ENCODE peak calls at places on chromosomes 2 and 18, in seven cellular contexts. K, H, A, Q, X, Z and N are unnamed samples.
A peak's percentile ranks its signal among the peaks of the same experiment; 100 is the strongest.

GRCh38 chr18:7953085-7953958 is 386.2 kb downstream of the PTPRM start:
- DNase-seq in K (no peak), H (no peak), A (no peak), Q (no peak), X (no peak), Z (no peak), N (no peak)

GRCh38 chr2:73020306-73020656 is 51.2 kb downstream of the SFXN5 start:
- DNase-seq in K (no peak), H (no peak), A (no peak), Q (no peak), X (no peak), Z (no peak), N (no peak)

GRCh38 chr2:168796090-168796577 is 6.3 kb upstream of the NOSTRIN start:
- DNase-seq in K (no peak), H (no peak), A (no peak), Q (no peak), X (no peak), Z (no peak), N (no peak)

GRCh38 chr2:25068193-25068592 is 26.3 kb downstream of the EFR3B start:
- DNase-seq in K (no peak), H (no peak), A (no peak), Q (no peak), X (no peak), Z (no peak), N (no peak)

GRCh38 chr2:204505946-204506345 is 39.3 kb upstream of the PARD3B start:
- DNase-seq in K (no peak), H (no peak), A (no peak), Q (peak; percentile 92), X (no peak), Z (no peak), N (no peak)

GRCh38 chr2:212177724-212178123 is 360.9 kb downstream of the ERBB4 start:
- DNase-seq in K (no peak), H (no peak), A (no peak), Q (peak; percentile 19), X (no peak), Z (peak; percentile 6), N (peak; percentile 7)

GRCh38 chr2:38284971-38285370 is 92.1 kb downstream of the ATL2 start:
- DNase-seq in K (no peak), H (no peak), A (no peak), Q (no peak), X (no peak), Z (no peak), N (no peak)

GRCh38 chr2:56589820-56590219 is 406.0 kb downstream of the CCDC85A start:
- DNase-seq in K (no peak), H (no peak), A (no peak), Q (no peak), X (no peak), Z (no peak), N (no peak)

GRCh38 chr18:33584845-33585775 is 7.1 kb downstream of the ASXL3 start:
- DNase-seq in K (no peak), H (no peak), A (no peak), Q (no peak), X (no peak), Z (no peak), N (no peak)

GRCh38 chr2:207515671-207516070 is 14.1 kb upstream of the CREB1 start:
- DNase-seq in K (no peak), H (no peak), A (no peak), Q (peak; percentile 40), X (no peak), Z (no peak), N (no peak)

GRCh38 chr2:75466708-75467311 is 93.9 kb downstream of the EVA1A start:
- DNase-seq in K (peak; percentile 61), H (no peak), A (peak; percentile 50), Q (peak; percentile 56), X (no peak), Z (peak; percentile 23), N (peak; percentile 50)

GRCh38 chr2:159713691-159714585 is 1.6 kb downstream of the MARCHF7 start:
- DNase-seq in K (no peak), H (no peak), A (peak; percentile 21), Q (peak; percentile 84), X (no peak), Z (no peak), N (no peak)

GRCh38 chr2:177165103-177165583 is 47.5 kb upstream of the HNRNPA3 start:
- DNase-seq in K (peak; percentile 67), H (no peak), A (no peak), Q (peak; percentile 79), X (peak; percentile 39), Z (no peak), N (no peak)
- H3K4me3 ChIP-seq in K (peak overlapping the region; percentile 32), H (peak overlapping the region; percentile 5), A (peak overlapping the region; percentile 34), Q (peak overlapping the region; percentile 73), X (peak overlapping the region; percentile 35), Z (peak overlapping the region; percentile 16), N (no peak overlapping the region)

GRCh38 chr2:70084973-70085710 is 2.1 kb upstream of the PCBP1 start:
- DNase-seq in K (peak; percentile 74), H (no peak), A (no peak), Q (no peak), X (no peak), Z (peak; percentile 65), N (no peak)
- H3K4me1 ChIP-seq in K (peaks cover 26% of the 10 kb centered on the region), H (peaks cover 47% of the 10 kb centered on the region), A (peaks cover 28% of the 10 kb centered on the region), Q (peaks cover 25% of the 10 kb centered on the region), X (no peaks in the 10 kb centered on the region), Z (peaks cover 70% of the 10 kb centered on the region), N (peaks cover 2% of the 10 kb centered on the region)

GRCh38 chr2:199806179-199806578 is 44.8 kb downstream of the FTCDNL1 start:
- DNase-seq in K (no peak), H (no peak), A (no peak), Q (no peak), X (no peak), Z (no peak), N (no peak)
- H3K27ac ChIP-seq in K (no peak overlapping the region), H (peak overlapping the region; percentile 19), A (no peak overlapping the region), Q (no peak overlapping the region), X (no peak overlapping the region), Z (no peak overlapping the region), N (no peak overlapping the region)

GRCh38 chr2:63768051-63768450 is 73.6 kb upstream of the UGP2 start:
- DNase-seq in K (no peak), H (no peak), A (no peak), Q (no peak), X (no peak), Z (no peak), N (no peak)

GRCh38 chr2:63767307-63767706 is 74.4 kb upstream of the UGP2 start:
- DNase-seq in K (no peak), H (no peak), A (no peak), Q (no peak), X (no peak), Z (no peak), N (no peak)

GRCh38 chr2:63772061-63772460 is 69.6 kb upstream of the UGP2 start:
- DNase-seq in K (no peak), H (no peak), A (no peak), Q (no peak), X (no peak), Z (no peak), N (no peak)

GRCh38 chr2:63765117-63765516 is 76.6 kb upstream of the UGP2 start:
- DNase-seq in K (no peak), H (no peak), A (no peak), Q (no peak), X (no peak), Z (no peak), N (no peak)

DNA sequence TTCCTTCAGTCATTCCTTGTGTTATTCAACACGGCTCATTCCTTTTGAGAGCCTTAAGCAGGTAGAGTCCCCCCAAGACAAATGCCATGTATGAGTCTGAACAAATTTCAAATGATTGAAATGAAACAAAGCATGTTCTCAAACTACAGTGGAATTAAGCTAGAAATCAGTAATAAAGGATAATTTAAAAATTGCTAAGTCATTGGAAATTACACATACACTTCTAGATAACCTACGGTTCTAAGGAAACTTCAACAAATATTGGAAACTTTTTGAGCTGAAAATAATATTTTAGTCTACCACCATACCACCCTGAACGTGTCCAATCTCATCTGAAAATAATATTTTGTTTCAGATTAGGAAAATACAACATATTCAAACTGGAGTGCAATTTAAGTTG is 71.8 kb upstream of the UGP2 start:
- DNase-seq in K (no peak), H (no peak), A (no peak), Q (no peak), X (no peak), Z (no peak), N (no peak)
- H3K4me3 ChIP-seq in K (no peak overlapping the region), H (no peak overlapping the region), A (no peak overlapping the region), Q (no peak overlapping the region), X (no peak overlapping the region), Z (no peak overlapping the region), N (no peak overlapping the region)

GRCh38 chr2:162061021-162061420 is 13.0 kb downstream of the DPP4 start:
- DNase-seq in K (no peak), H (no peak), A (no peak), Q (no peak), X (no peak), Z (no peak), N (no peak)
- H3K4me1 ChIP-seq in K (no peaks in the 10 kb centered on the region), H (no peaks in the 10 kb centered on the region), A (no peaks in the 10 kb centered on the region), Q (no peaks in the 10 kb centered on the region), X (no peaks in the 10 kb centered on the region), Z (peaks cover 23% of the 10 kb centered on the region), N (no peaks in the 10 kb centered on the region)

GRCh38 chr2:237514474-237515130 is 27.6 kb downstream of the MLPH start:
- DNase-seq in K (peak; percentile 49), H (no peak), A (no peak), Q (no peak), X (no peak), Z (no peak), N (no peak)

GRCh38 chr2:237513693-237514092 is 26.6 kb downstream of the MLPH start:
- DNase-seq in K (peak; percentile 42), H (no peak), A (no peak), Q (no peak), X (no peak), Z (no peak), N (no peak)

GRCh38 chr2:237511421-237511820 is 24.4 kb downstream of the MLPH start:
- DNase-seq in K (no peak), H (no peak), A (no peak), Q (peak; percentile 32), X (peak; percentile 53), Z (no peak), N (no peak)

GRCh38 chr2:237511885-237512405 is 24.9 kb downstream of the MLPH start:
- DNase-seq in K (no peak), H (no peak), A (no peak), Q (no peak), X (no peak), Z (no peak), N (no peak)

DNA sequence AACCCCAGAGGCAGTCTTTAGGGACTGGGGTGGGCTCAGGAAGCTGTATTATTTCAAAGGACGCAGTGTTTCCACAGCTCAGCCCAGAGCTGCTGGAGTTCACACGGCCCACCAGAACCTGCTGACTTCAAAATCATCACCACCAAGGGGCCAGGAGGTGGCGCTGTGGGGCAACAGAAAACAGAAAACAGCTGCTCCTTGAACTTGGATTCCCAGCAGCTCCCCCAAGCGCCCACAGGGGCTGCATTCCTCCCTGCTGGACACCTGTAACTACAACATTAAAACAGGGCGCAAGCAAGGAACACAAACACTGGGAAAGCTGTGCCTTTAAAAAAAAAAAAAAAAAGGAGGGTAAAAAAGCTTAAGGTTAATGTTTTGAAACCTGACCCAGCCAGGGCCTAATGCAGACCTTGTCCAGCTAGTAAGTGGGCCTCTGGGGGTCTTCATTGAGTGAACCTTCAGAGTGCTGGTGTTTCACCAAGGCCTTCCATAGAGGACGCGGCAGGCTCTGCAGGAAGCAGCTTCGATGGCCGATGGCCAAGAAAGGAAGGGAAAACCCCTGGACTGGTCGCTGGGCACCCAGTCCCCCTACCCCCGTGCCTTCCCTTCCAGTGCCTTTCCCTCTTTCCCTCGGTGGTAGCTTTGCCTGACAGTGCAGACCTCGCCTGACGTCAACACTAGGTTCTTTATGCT is 25.9 kb downstream of the MLPH start:
- DNase-seq in K (peak; percentile 94), H (no peak), A (peak; percentile 72), Q (peak; percentile 87), X (peak; percentile 92), Z (peak; percentile 76), N (peak; percentile 82)
- H3K27ac ChIP-seq in K (peak overlapping the region; percentile 70), H (peak overlapping the region; percentile 68), A (peak overlapping the region; percentile 98), Q (no peak overlapping the region), X (peak overlapping the region; percentile 77), Z (no peak overlapping the region), N (no peak overlapping the region)